ENCODE peak calls at places on chromosomes 5 and 9, in six cellular contexts. F, V, U, A, P and D are unnamed samples.

GRCh38 chr9:101226161-101226560 is 158.6 kb downstream of the BAAT start:
- DNase-seq in U (no peak), P (no peak), V (no peak), F (no peak), A (no peak), D (no peak)

GRCh38 chr5:128538249-128539037 is 398 bp upstream of the FBN2 start:
- DNase-seq in P (peak; percentile 10), V (no peak), F (no peak), A (no peak), U (no peak), D (peak; percentile 72)

GRCh38 chr5:157312492-157312891 is 46.6 kb downstream of the CYFIP2 start:
- DNase-seq in F (no peak), V (peak; percentile 67), U (peak; percentile 52), A (no peak), P (peak; percentile 17), D (peak; percentile 57)

GRCh38 chr9:32738501-32739172 is 44.7 kb upstream of the TMEM215 start:
- DNase-seq in U (no peak), V (peak; percentile 46), P (no peak), F (no peak), A (no peak), D (no peak)

GRCh38 chr5:169567079-169567478 is 16.5 kb upstream of the SPDL1 start:
- DNase-seq in U (no peak), V (no peak), P (no peak), F (no peak), A (no peak), D (no peak)

GRCh38 chr9:134099123-134099761 is 31.4 kb upstream of the BRD3 start:
- DNase-seq in A (no peak), P (peak; percentile 26), V (peak; percentile 49), U (peak; percentile 74), F (peak; percentile 30), D (peak; percentile 27)

GRCh38 chr5:158139161-158139560 is 280.2 kb upstream of the CLINT1 start:
- DNase-seq in F (no peak), A (no peak), P (no peak), U (no peak), V (no peak), D (no peak)

GRCh38 chr5:37308796-37309195 is 59.6 kb upstream of the CPLANE1 start:
- DNase-seq in P (no peak), U (no peak), A (no peak), V (no peak), F (no peak), D (no peak)

GRCh38 chr9:70902171-70902570 is 219.2 kb downstream of the TRPM3 start:
- DNase-seq in U (no peak), P (no peak), A (no peak), V (no peak), F (no peak), D (no peak)

GRCh38 chr9:5884191-5884590 is 6.5 kb upstream of the MLANA start:
- DNase-seq in U (no peak), F (no peak), P (no peak), A (no peak), V (no peak), D (peak; percentile 80)

GRCh38 chr5:342501-343460 is 21.3 kb downstream of the AHRR start:
- DNase-seq in P (peak; percentile 3), U (no peak), A (no peak), V (no peak), F (no peak), D (no peak)

GRCh38 chr9:121830441-121831140 is 179.2 kb downstream of the DAB2IP start:
- DNase-seq in A (no peak), U (no peak), P (no peak), F (no peak), V (no peak), D (no peak)

GRCh38 chr9:77764894-77765780 is 117.0 kb upstream of the GNA14 start:
- DNase-seq in V (peak; percentile 32), P (no peak), A (no peak), U (peak; percentile 7), F (no peak), D (no peak)

GRCh38 chr5:141734501-141735231 is 52.6 kb upstream of the ARAP3 start:
- DNase-seq in F (no peak), P (no peak), V (no peak), A (no peak), U (peak; percentile 55), D (peak; percentile 60)

GRCh38 chr9:82334286-82334685 is 345.7 kb downstream of the SPATA31D1 start:
- DNase-seq in U (no peak), F (no peak), P (no peak), A (no peak), V (no peak), D (no peak)

GRCh38 chr5:108379722-108380530 is 2.0 kb downstream of the FBXL17 start:
- DNase-seq in U (no peak), A (no peak), F (no peak), V (no peak), P (no peak), D (peak; percentile 11)

GRCh38 chr5:94884294-94884693 is 265.8 kb downstream of the SLF1 start:
- DNase-seq in V (no peak), A (no peak), F (no peak), U (no peak), P (no peak), D (no peak)

GRCh38 chr5:169648725-169649124 is 11.7 kb downstream of the DOCK2 start:
- DNase-seq in U (no peak), F (no peak), P (no peak), A (no peak), V (no peak), D (peak; percentile 3)

GRCh38 chr5:160082589-160082988 is 36.7 kb downstream of the PWWP2A start:
- DNase-seq in F (no peak), A (no peak), P (no peak), U (no peak), V (no peak), D (no peak)

GRCh38 chr5:174177976-174178600 is 132.6 kb downstream of the NSG2 start:
- DNase-seq in V (no peak), F (no peak), U (no peak), A (no peak), P (no peak), D (no peak)

GRCh38 chr9:133142657-133143592 is 20.8 kb downstream of the GBGT1 start:
- DNase-seq in F (no peak), A (no peak), U (no peak), V (no peak), P (no peak), D (no peak)

GRCh38 chr9:114410910-114411309 is 23.1 kb upstream of the AKNA start:
- DNase-seq in P (no peak), V (no peak), U (no peak), F (no peak), A (no peak), D (no peak)

GRCh38 chr9:89418882-89419641 is 78.9 kb downstream of the SEMA4D start:
- DNase-seq in V (no peak), A (no peak), F (no peak), U (no peak), P (no peak), D (no peak)

GRCh38 chr5:21574429-21574828 is 1278.7 kb downstream of the CDH12 start:
- DNase-seq in V (no peak), A (no peak), P (no peak), F (no peak), U (no peak), D (no peak)

GRCh38 chr9:108099854-108100253 is 610.3 kb upstream of the KLF4 start:
- DNase-seq in F (no peak), A (no peak), U (no peak), V (peak; percentile 56), P (no peak), D (no peak)

GRCh38 chr5:103232393-103232999 is 26.1 kb upstream of the MACIR start:
- DNase-seq in V (peak; percentile 36), A (no peak), U (peak; percentile 34), P (no peak), F (no peak), D (no peak)

GRCh38 chr5:95053253-95053652 is 231.6 kb downstream of the MCTP1 start:
- DNase-seq in V (no peak), P (no peak), F (no peak), A (no peak), U (no peak), D (no peak)

GRCh38 chr5:82635561-82636288 is 357.6 kb upstream of the RPS23 start:
- DNase-seq in V (peak; percentile 13), U (no peak), F (no peak), A (no peak), P (no peak), D (peak; percentile 15)

GRCh38 chr5:4777435-4777834 is 362.7 kb upstream of the ADAMTS16 start:
- DNase-seq in A (no peak), U (no peak), V (no peak), P (no peak), F (no peak), D (no peak)

GRCh38 chr5:52800394-52801213 is 12.9 kb downstream of the ITGA1 start:
- DNase-seq in U (peak; percentile 40), F (peak; percentile 70), P (peak; percentile 55), A (peak; percentile 36), V (no peak), D (peak; percentile 85)

GRCh38 chr5:52799358-52799982 is 11.8 kb downstream of the ITGA1 start:
- DNase-seq in F (peak; percentile 18), U (peak; percentile 12), P (peak; percentile 18), A (no peak), V (no peak), D (peak; percentile 73)

GRCh38 chr5:52801329-52801728 is 13.6 kb downstream of the ITGA1 start:
- DNase-seq in A (no peak), U (no peak), P (no peak), V (no peak), F (no peak), D (peak; percentile 4)

GRCh38 chr5:52798952-52799351 is 11.2 kb downstream of the ITGA1 start:
- DNase-seq in A (no peak), V (no peak), F (no peak), U (no peak), P (no peak), D (no peak)

GRCh38 chr5:52799983-52800393 is 12.3 kb downstream of the ITGA1 start:
- DNase-seq in P (peak; percentile 93), A (peak; percentile 58), V (peak; percentile 83), F (peak; percentile 93), U (peak; percentile 94), D (peak; percentile 96)
- TF ChIP-seq POLR2A in P (peak; percentile 86), A (peak; percentile 86), V (peak; percentile 45), F (peak; percentile 84), U (peak; percentile 82), D (peak; percentile 89)

DNA sequence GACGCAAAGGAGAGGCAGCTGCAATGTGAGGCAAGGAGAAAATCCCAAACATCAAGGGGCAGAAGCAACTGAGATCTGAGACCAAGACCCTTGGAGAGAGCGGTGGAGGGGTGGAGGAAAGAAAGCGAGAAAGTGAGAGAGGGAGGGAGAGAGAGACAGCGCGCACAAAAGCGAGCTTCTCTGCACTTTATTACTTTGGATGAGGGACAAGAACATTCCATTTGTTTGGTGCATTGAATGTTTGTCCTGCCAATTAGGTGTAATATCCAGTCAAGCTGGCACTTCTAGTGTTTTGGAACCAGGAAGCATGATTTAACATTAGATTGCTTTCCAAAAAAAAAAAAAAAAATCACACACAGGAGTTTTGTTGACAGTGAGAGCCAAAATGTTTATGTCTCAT is 1.4 kb downstream of the CAST start:
- DNase-seq in U (no peak), P (peak; percentile 50), V (no peak), F (no peak), A (no peak), D (no peak)
- H3K4me3 ChIP-seq in U (no peak overlapping the region), P (peak overlapping the region; percentile 86), V (peak overlapping the region; percentile 87), F (peak overlapping the region; percentile 84), A (peak overlapping the region; percentile 77), D (no peak overlapping the region)

GRCh38 chr5:14419686-14420085 is 161.9 kb upstream of the OTULINL start:
- DNase-seq in F (no peak), P (no peak), U (no peak), V (no peak), A (no peak), D (no peak)
- H3K36me3 ChIP-seq in F (no peaks in the 10 kb centered on the region), P (no peaks in the 10 kb centered on the region), U (no peaks in the 10 kb centered on the region), V (peaks cover 4% of the 10 kb centered on the region), A (peaks cover 86% of the 10 kb centered on the region), D (no peaks in the 10 kb centered on the region)

GRCh38 chr5:34655354-34655991 is 655 bp upstream of the RAI14 start:
- DNase-seq in U (peak; percentile 46), P (peak; percentile 70), F (no peak), A (no peak), V (no peak), D (peak; percentile 72)
- TF ChIP-seq POLR2A in U (no peak), P (peak; percentile 24), F (no peak), A (no peak), V (no peak), D (peak; percentile 81)